ENCODE peak calls at places on chromosomes 6 and 20, in eight cellular contexts. H, M, X, I, Z, Q, Y and T are unnamed samples.

GRCh38 chr20:46835418-46835817 is 59.2 kb upstream of the EYA2 start:
- DNase-seq in Q (no peak), I (peak), Z (no peak), M (no peak), X (no peak), H (no peak), Y (no peak), T (no peak)

GRCh38 chr6:5462856-5463255 is 201.5 kb downstream of the FARS2 start:
- DNase-seq in M (no peak), Z (no peak), H (no peak), Y (no peak), X (no peak), Q (no peak), I (no peak), T (no peak)

GRCh38 chr20:33012327-33013189 is 5.1 kb downstream of the BPIFB2 start:
- DNase-seq in X (no peak), I (no peak), Q (no peak), H (no peak), Z (no peak), M (no peak), Y (no peak), T (no peak)

GRCh38 chr6:82783587-82784253 is 281.9 kb downstream of the UBE3D start:
- DNase-seq in Z (peak), M (no peak), I (no peak), Q (no peak), H (no peak), X (no peak), Y (no peak), T (no peak)

GRCh38 chr20:3747471-3747870 is 15.0 kb downstream of the HSPA12B start:
- DNase-seq in Y (no peak), Q (no peak), H (no peak), X (no peak), Z (no peak), I (no peak), M (no peak), T (no peak)

GRCh38 chr6:21200056-21200870 is 393.3 kb upstream of the SOX4 start:
- DNase-seq in Q (no peak), Z (no peak), H (no peak), M (no peak), X (no peak), Y (no peak), I (peak), T (no peak)

GRCh38 chr6:37511910-37512399 is 12.3 kb upstream of the CCDC167 start:
- DNase-seq in H (no peak), Y (no peak), M (no peak), I (no peak), Z (no peak), X (no peak), Q (no peak), T (no peak)

GRCh38 chr20:3629893-3630292 is 33.3 kb downstream of the GFRA4 start:
- DNase-seq in I (no peak), Q (no peak), Y (no peak), M (no peak), X (no peak), Z (no peak), H (no peak), T (no peak)

GRCh38 chr6:126625019-126625418 is 285.1 kb downstream of the CENPW start:
- DNase-seq in Q (no peak), Z (no peak), H (peak), X (peak), I (peak), Y (no peak), M (no peak), T (peak)

GRCh38 chr20:57006411-57007170 is 259.9 kb downstream of the BMP7 start:
- DNase-seq in Z (peak), H (no peak), I (no peak), Q (no peak), Y (no peak), M (no peak), X (peak), T (peak)

GRCh38 chr6:103122766-103123601 is 1729.5 kb downstream of the GRIK2 start:
- DNase-seq in Z (no peak), Q (peak), H (no peak), M (peak), Y (no peak), I (peak), X (peak), T (peak)

GRCh38 chr6:72622094-72622540 is 253 bp downstream of the KCNQ5 start:
- DNase-seq in Y (no peak), I (peak), X (peak), Z (peak), M (peak), Q (peak), H (no peak), T (peak)

GRCh38 chr20:39394461-39394860 is 432.3 kb downstream of the DHX35 start:
- DNase-seq in M (no peak), Y (no peak), I (no peak), H (no peak), Z (no peak), X (no peak), Q (no peak), T (no peak)

GRCh38 chr20:13492001-13492480 is 146.7 kb downstream of the TASP1 start:
- DNase-seq in Y (peak), I (peak), Z (peak), H (peak), M (no peak), X (peak), Q (peak), T (peak)

GRCh38 chr6:16764188-16764950 is 3.1 kb upstream of the ATXN1 start:
- DNase-seq in Z (no peak), Q (no peak), Y (no peak), H (no peak), M (peak), X (peak), I (peak), T (no peak)

GRCh38 chr6:9647043-9647520 is 767.8 kb downstream of the TFAP2A start:
- DNase-seq in X (no peak), Z (no peak), I (no peak), H (no peak), Y (no peak), M (no peak), Q (no peak), T (no peak)

GRCh38 chr6:4687989-4688947 is 87.9 kb upstream of the CDYL start:
- DNase-seq in I (peak), M (no peak), H (peak), Y (peak), X (peak), Z (peak), Q (no peak), T (peak)

DNA sequence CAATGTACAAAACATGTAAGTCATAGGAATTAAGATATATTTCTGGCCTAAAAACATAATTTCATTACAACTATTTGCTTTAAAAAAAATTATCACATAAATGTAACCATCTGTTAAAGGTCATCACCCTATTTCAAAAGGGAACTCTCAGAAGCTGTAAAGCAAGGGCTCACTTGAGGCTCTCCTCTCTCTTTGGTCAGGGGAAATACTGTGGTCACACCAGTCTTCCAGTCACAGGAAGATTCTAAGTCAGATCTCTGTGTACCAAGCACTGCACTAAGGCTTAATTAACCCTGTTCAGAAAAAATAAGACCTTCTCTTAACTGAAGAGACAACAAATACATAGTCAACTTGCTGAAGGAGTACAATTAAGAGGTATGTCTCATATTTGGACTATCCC is 75.6 kb downstream of the MMS22L start:
- DNase-seq in M (no peak), Y (no peak), I (no peak), Z (no peak), X (no peak), H (no peak), Q (no peak), T (no peak)
- TF ChIP-seq CTCF in M (no peak), Y (no peak), I (no peak), Z (no peak), X (no peak), H (no peak), Q (no peak), T (no peak)

GRCh38 chr6:169960891-169961611 is 209.6 kb downstream of the ERMARD start:
- DNase-seq in X (no peak), Q (no peak), Y (no peak), I (no peak), M (no peak), H (no peak), Z (no peak), T (no peak)

GRCh38 chr6:169960003-169960344 is 208.6 kb downstream of the ERMARD start:
- DNase-seq in Y (no peak), Q (no peak), X (no peak), Z (no peak), I (no peak), M (no peak), H (no peak), T (no peak)

GRCh38 chr6:169960531-169960890 is 209.1 kb downstream of the ERMARD start:
- DNase-seq in Q (no peak), Y (no peak), Z (no peak), M (no peak), X (no peak), I (no peak), H (no peak), T (no peak)

GRCh38 chr6:169958510-169958909 is 207.1 kb downstream of the ERMARD start:
- DNase-seq in I (no peak), M (no peak), H (no peak), X (no peak), Y (no peak), Q (no peak), Z (no peak), T (no peak)

GRCh38 chr6:169959129-169960002 is 207.9 kb downstream of the ERMARD start:
- DNase-seq in Q (peak), M (no peak), Y (no peak), I (no peak), Z (no peak), X (no peak), H (no peak), T (no peak)
- TF ChIP-seq CTCF in Q (no peak), M (no peak), Y (no peak), I (no peak), Z (no peak), X (peak), H (no peak), T (no peak)

GRCh38 chr6:119590066-119590465 is 240.5 kb upstream of the MAN1A1 start:
- DNase-seq in M (no peak), Z (no peak), Q (no peak), X (no peak), I (no peak), Y (no peak), H (no peak), T (no peak)

GRCh38 chr6:119591235-119591634 is 241.7 kb upstream of the MAN1A1 start:
- DNase-seq in Z (no peak), Y (no peak), Q (no peak), I (no peak), H (no peak), X (no peak), M (no peak), T (no peak)

GRCh38 chr6:119584088-119584487 is 234.5 kb upstream of the MAN1A1 start:
- DNase-seq in Q (no peak), Z (no peak), Y (no peak), X (no peak), M (no peak), H (no peak), I (no peak), T (no peak)

GRCh38 chr6:119587537-119587936 is 238.0 kb upstream of the MAN1A1 start:
- DNase-seq in X (peak), H (no peak), I (peak), Q (no peak), M (no peak), Z (no peak), Y (no peak), T (peak)

GRCh38 chr6:119586250-119586882 is 236.8 kb upstream of the MAN1A1 start:
- DNase-seq in Y (no peak), I (no peak), M (peak), Q (no peak), X (no peak), Z (no peak), H (no peak), T (no peak)
- TF ChIP-seq CTCF in Y (no peak), I (no peak), M (peak), Q (no peak), X (no peak), Z (no peak), H (no peak), T (no peak)

DNA sequence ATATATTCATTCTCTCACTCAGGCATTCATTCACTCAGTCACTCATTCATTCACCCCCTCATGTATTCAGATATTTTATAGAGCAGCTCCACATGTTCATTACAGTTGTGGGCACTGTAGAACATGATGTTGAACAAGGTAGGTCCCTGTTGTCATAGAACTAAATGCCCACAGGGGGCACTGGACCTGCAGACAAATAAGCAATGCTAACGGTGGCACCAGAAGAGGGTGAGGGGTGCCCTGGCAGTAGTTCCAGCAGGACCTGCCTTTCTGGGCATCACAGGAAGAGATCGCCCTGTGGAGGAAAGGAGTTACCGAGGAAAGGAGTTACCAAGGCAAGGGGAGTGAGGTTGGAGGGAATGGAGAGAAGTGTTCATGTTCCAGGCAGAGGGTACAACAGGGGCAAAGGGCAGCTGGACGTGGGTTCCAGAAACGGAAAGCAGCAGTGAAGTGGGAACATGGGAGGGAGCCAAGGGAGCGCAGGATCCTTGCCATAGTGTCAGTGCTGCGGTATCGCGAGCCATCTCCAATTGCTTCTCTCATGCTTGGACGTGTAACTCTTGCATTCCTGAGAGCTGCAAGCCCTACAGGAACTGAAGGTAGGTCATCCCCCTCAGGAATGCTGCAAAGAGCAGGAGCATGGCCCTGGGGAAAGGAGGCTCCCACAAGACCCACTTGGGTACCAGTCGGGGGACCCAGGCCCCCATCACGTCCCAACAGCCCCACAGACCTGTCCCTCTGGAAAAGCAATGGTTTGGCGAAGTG is 128.2 kb downstream of the EDN3 start:
- DNase-seq in M (no peak), Z (no peak), Y (no peak), I (no peak), X (peak), H (no peak), Q (peak), T (no peak)
- TF ChIP-seq CTCF in M (no peak), Z (peak), Y (peak), I (no peak), X (peak), H (no peak), Q (peak), T (no peak)

GRCh38 chr6:12916001-12916400 is 199.4 kb downstream of the PHACTR1 start:
- DNase-seq in H (no peak), X (no peak), Y (no peak), Q (no peak), M (no peak), I (no peak), Z (no peak), T (no peak)

GRCh38 chr6:12909828-12910227 is 193.3 kb downstream of the PHACTR1 start:
- DNase-seq in H (no peak), X (no peak), M (no peak), I (peak), Q (no peak), Y (no peak), Z (no peak), T (no peak)

GRCh38 chr6:12911387-12911960 is 194.9 kb downstream of the PHACTR1 start:
- DNase-seq in M (peak), Y (peak), I (peak), Q (peak), X (peak), Z (peak), H (no peak), T (no peak)
- TF ChIP-seq CTCF in M (peak), Y (peak), I (peak), Q (peak), X (peak), Z (peak), H (peak), T (peak)

DNA sequence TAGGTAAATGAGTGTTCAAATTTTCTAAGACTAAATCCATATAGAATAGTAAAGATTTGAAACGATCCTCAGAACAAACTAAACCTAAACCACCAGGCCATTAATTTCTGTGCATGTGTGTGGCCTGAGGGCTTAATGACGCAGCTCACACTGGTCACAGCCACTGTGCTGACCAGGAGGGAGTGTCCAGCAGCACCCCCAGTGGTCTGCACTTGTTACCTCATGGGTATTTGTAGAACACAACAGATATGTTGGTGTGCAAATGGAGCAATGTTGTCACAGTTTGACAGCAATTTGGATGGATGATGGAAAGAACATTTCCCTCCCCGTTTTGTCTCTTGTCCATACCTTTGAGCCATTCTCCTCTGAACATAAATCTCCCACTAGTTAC is 122.4 kb upstream of the EXOC2 start:
- DNase-seq in M (no peak), Y (no peak), Z (no peak), I (no peak), X (no peak), H (no peak), Q (no peak), T (no peak)
- TF ChIP-seq CTCF in M (no peak), Y (peak), Z (no peak), I (no peak), X (no peak), H (no peak), Q (no peak), T (no peak)

GRCh38 chr20:48729538-48729937 is 98.3 kb downstream of the PREX1 start:
- DNase-seq in H (no peak), Y (no peak), Q (no peak), M (no peak), Z (no peak), I (no peak), X (no peak), T (no peak)

GRCh38 chr20:48727226-48727625 is 100.6 kb downstream of the PREX1 start:
- DNase-seq in I (no peak), Y (no peak), Q (no peak), Z (no peak), M (no peak), X (no peak), H (no peak), T (no peak)

GRCh38 chr20:48725589-48725991 is 102.2 kb downstream of the PREX1 start:
- DNase-seq in Q (no peak), X (no peak), Z (peak), Y (no peak), M (no peak), I (peak), H (no peak), T (peak)

GRCh38 chr20:48730977-48731376 is 96.8 kb downstream of the PREX1 start:
- DNase-seq in M (no peak), Y (no peak), Z (no peak), X (no peak), Q (no peak), H (no peak), I (no peak), T (no peak)

GRCh38 chr20:48728042-48728837 is 99.6 kb downstream of the PREX1 start:
- DNase-seq in Q (no peak), M (no peak), Z (no peak), X (no peak), I (peak), H (no peak), Y (no peak), T (no peak)
- TF ChIP-seq CTCF in Q (no peak), M (peak), Z (no peak), X (no peak), I (peak), H (no peak), Y (no peak), T (no peak)